ENCODE peak calls at places on chromosomes 16 and 17, in four cellular contexts. A is activated CD4-positive, alpha-beta T cell treated with anti-CD3 and anti-CD28 coated beads, Interleukin-2, amount 10 ng/mL, durations not matched to agents 7 days and 5 days; Z is ACHN; H is hypothalamus. R is an unnamed sample.
A peak's percentile ranks its signal among the peaks of the same experiment; 100 is the strongest.

GRCh38 chr16:31265329-31266245 is 5.8 kb downstream of the ITGAM start:
- DNase-seq in A (peak; percentile 21), Z (peak; percentile 79), H (no peak), R (peak; percentile 79)

GRCh38 chr16:53456625-53457024 is 22.4 kb downstream of the RBL2 start:
- DNase-seq in A (peak; percentile 69), Z (no peak), H (no peak), R (no peak)

GRCh38 chr17:5237541-5238016 is 2.9 kb upstream of the SCIMP start:
- DNase-seq in A (peak; percentile 50), Z (peak; percentile 76), H (no peak), R (peak; percentile 81)

GRCh38 chr17:68437979-68438877 is 19.1 kb downstream of the WIPI1 start:
- DNase-seq in A (peak; percentile 73), Z (no peak), H (no peak), R (no peak)

GRCh38 chr17:50899559-50900319 is 33.6 kb upstream of the TOB1 start:
- DNase-seq in A (no peak), Z (no peak), H (no peak), R (no peak)

GRCh38 chr16:50791522-50791921 is 49.6 kb downstream of the CYLD start:
- DNase-seq in A (no peak), Z (no peak), H (no peak), R (no peak)

GRCh38 chr16:89001117-89002027 is 24.4 kb upstream of the CBFA2T3 start:
- DNase-seq in A (no peak), Z (no peak), H (no peak), R (no peak)

GRCh38 chr17:3647769-3648540 is 11.4 kb downstream of the CTNS start:
- DNase-seq in A (peak; percentile 69), Z (peak; percentile 55), H (no peak), R (no peak)

GRCh38 chr17:41455236-41455635 is 11.9 kb downstream of the KRT32 start:
- DNase-seq in A (no peak), Z (no peak), H (no peak), R (no peak)

GRCh38 chr16:9135797-9136196 is 44.4 kb downstream of the HAPSTR1 start:
- DNase-seq in A (peak; percentile 41), Z (peak; percentile 32), H (no peak), R (no peak)

GRCh38 chr17:27423651-27424050 is 32.6 kb upstream of the KSR1 start:
- DNase-seq in A (no peak), Z (no peak), H (no peak), R (no peak)

GRCh38 chr17:59513934-59514841 is 51.2 kb upstream of the DHX40 start:
- DNase-seq in A (no peak), Z (peak; percentile 86), H (peak; percentile 44), R (no peak)

GRCh38 chr16:87877942-87878507 is 8.7 kb upstream of the SLC7A5 start:
- DNase-seq in A (no peak), Z (no peak), H (no peak), R (no peak)

GRCh38 chr16:83481589-83481988 is 326.2 kb upstream of the HSBP1 start:
- DNase-seq in A (no peak), Z (no peak), H (no peak), R (no peak)

GRCh38 chr17:82257473-82257872 is 16.0 kb downstream of the CSNK1D start:
- DNase-seq in A (no peak), Z (no peak), H (peak; percentile 31), R (no peak)

GRCh38 chr17:7001562-7001961 is 5.7 kb downstream of the ALOX12 start:
- DNase-seq in A (peak; percentile 50), Z (peak; percentile 36), H (no peak), R (no peak)

GRCh38 chr16:56488035-56488434 is 31.8 kb downstream of the BBS2 start:
- DNase-seq in A (no peak), Z (no peak), H (no peak), R (no peak)

GRCh38 chr17:29107933-29108805 is 65.2 kb downstream of the PIPOX start:
- DNase-seq in A (no peak), Z (peak; percentile 45), H (no peak), R (peak; percentile 62)

R was measured in H54.